ENCODE peak calls at places on chromosomes 12 and 14, in seven cellular contexts. T, K, J, V, Z, Y and M are unnamed samples.

GRCh38 chr14:70052990-70053389 is 135.8 kb downstream of the SLC8A3 start:
- DNase-seq in T (peak), K (peak), J (peak), V (no peak), Z (peak), Y (no peak), M (peak)

GRCh38 chr14:67358914-67359313 is 690 bp downstream of the ATP6V1D start:
- DNase-seq in T (peak), K (peak), J (no peak), V (no peak), Z (peak), Y (no peak), M (no peak)

GRCh38 chr14:65173973-65174693 is 71.8 kb upstream of the MAX start:
- DNase-seq in T (no peak), K (peak), J (no peak), V (peak), Z (peak), Y (peak), M (no peak)

GRCh38 chr14:95255013-95255412 is 64.7 kb downstream of the CLMN start:
- DNase-seq in T (no peak), K (no peak), J (no peak), V (peak), Z (no peak), Y (no peak), M (no peak)

GRCh38 chr12:981176-981828 is 9.7 kb upstream of the ERC1 start:
- DNase-seq in T (no peak), K (no peak), J (no peak), V (no peak), Z (no peak), Y (no peak), M (no peak)

GRCh38 chr14:93114068-93114710 is 1.5 kb downstream of the ITPK1 start:
- DNase-seq in T (no peak), K (peak), J (no peak), V (no peak), Z (peak), Y (no peak), M (no peak)

GRCh38 chr12:88628856-88629509 is 48.7 kb upstream of the KITLG start:
- DNase-seq in T (no peak), K (no peak), J (peak), V (no peak), Z (no peak), Y (no peak), M (no peak)

GRCh38 chr12:69054343-69055056 is 121.5 kb upstream of the CPM start:
- DNase-seq in T (no peak), K (no peak), J (no peak), V (no peak), Z (no peak), Y (no peak), M (no peak)

GRCh38 chr14:97267509-97267908 is 470.3 kb downstream of the VRK1 start:
- DNase-seq in T (no peak), K (no peak), J (no peak), V (no peak), Z (no peak), Y (no peak), M (no peak)

GRCh38 chr14:63045612-63046320 is 508 bp upstream of the KCNH5 start:
- DNase-seq in T (peak), K (peak), J (peak), V (peak), Z (peak), Y (peak), M (peak)

GRCh38 chr12:124715121-124715990 is 147.9 kb upstream of the NCOR2 start:
- DNase-seq in T (no peak), K (no peak), J (peak), V (no peak), Z (no peak), Y (no peak), M (peak)

GRCh38 chr12:8771072-8771471 is 51.3 kb upstream of the A2ML1 start:
- DNase-seq in T (no peak), K (no peak), J (no peak), V (no peak), Z (peak), Y (no peak), M (peak)

GRCh38 chr14:70692210-70692609 is 50.5 kb downstream of the TTC9 start:
- DNase-seq in T (no peak), K (no peak), J (no peak), V (no peak), Z (peak), Y (no peak), M (peak)

GRCh38 chr14:101177301-101178055 is 274.0 kb upstream of the RTL1 start:
- DNase-seq in T (no peak), K (no peak), J (no peak), V (peak), Z (no peak), Y (no peak), M (no peak)

GRCh38 chr12:116631619-116632018 is 72.4 kb downstream of the MAP1LC3B2 start:
- DNase-seq in T (no peak), K (no peak), J (no peak), V (no peak), Z (peak), Y (no peak), M (no peak)

GRCh38 chr12:108097160-108097911 is 31.8 kb upstream of the WSCD2 start:
- DNase-seq in T (no peak), K (no peak), J (no peak), V (no peak), Z (no peak), Y (no peak), M (no peak)

GRCh38 chr12:47864646-47865235 is 40.1 kb downstream of the VDR start:
- DNase-seq in T (no peak), K (no peak), J (no peak), V (peak), Z (no peak), Y (no peak), M (no peak)

GRCh38 chr12:112664569-112664968 is 127.0 kb upstream of the RPH3A start:
- DNase-seq in T (no peak), K (peak), J (no peak), V (peak), Z (peak), Y (no peak), M (peak)

GRCh38 chr12:131491887-131492490 is 218.9 kb upstream of the SFSWAP start:
- DNase-seq in T (no peak), K (no peak), J (no peak), V (no peak), Z (no peak), Y (no peak), M (no peak)

GRCh38 chr12:69985656-69986055 is 160.6 kb downstream of the MYRFL start:
- DNase-seq in T (no peak), K (no peak), J (no peak), V (peak), Z (peak), Y (peak), M (no peak)

GRCh38 chr12:19223695-19224094 is 94.2 kb downstream of the PLEKHA5 start:
- DNase-seq in T (peak), K (no peak), J (peak), V (no peak), Z (no peak), Y (no peak), M (no peak)

GRCh38 chr14:32129124-32129523 is 52.0 kb downstream of the ARHGAP5 start:
- DNase-seq in T (no peak), K (no peak), J (peak), V (no peak), Z (no peak), Y (no peak), M (no peak)

GRCh38 chr12:56634837-56635538 is 4.9 kb upstream of the BAZ2A start:
- DNase-seq in T (peak), K (no peak), J (peak), V (peak), Z (peak), Y (no peak), M (peak)

GRCh38 chr12:6829532-6830220 is 1.5 kb downstream of the P3H3 start:
- DNase-seq in T (peak), K (no peak), J (peak), V (peak), Z (no peak), Y (no peak), M (no peak)

GRCh38 chr14:26984318-26985177 is 386.7 kb upstream of the NOVA1 start:
- DNase-seq in T (peak), K (peak), J (peak), V (peak), Z (peak), Y (peak), M (peak)

GRCh38 chr12:116659771-116660481 is 77.9 kb downstream of the SPRING1 start:
- DNase-seq in T (no peak), K (no peak), J (peak), V (no peak), Z (no peak), Y (no peak), M (peak)

GRCh38 chr12:113774526-113774925 is 191.6 kb downstream of the RBM19 start:
- DNase-seq in T (no peak), K (no peak), J (no peak), V (no peak), Z (no peak), Y (no peak), M (no peak)

GRCh38 chr12:113778432-113779128 is 187.5 kb downstream of the RBM19 start:
- DNase-seq in T (no peak), K (peak), J (no peak), V (no peak), Z (peak), Y (no peak), M (no peak)

GRCh38 chr12:113779774-113780173 is 186.4 kb downstream of the RBM19 start:
- DNase-seq in T (no peak), K (no peak), J (no peak), V (no peak), Z (no peak), Y (no peak), M (no peak)

GRCh38 chr12:113776536-113776935 is 189.6 kb downstream of the RBM19 start:
- DNase-seq in T (no peak), K (no peak), J (no peak), V (no peak), Z (no peak), Y (no peak), M (no peak)

GRCh38 chr12:113777751-113778150 is 188.4 kb downstream of the RBM19 start:
- DNase-seq in T (no peak), K (no peak), J (no peak), V (no peak), Z (no peak), Y (no peak), M (peak)
- H3K23ac ChIP-seq in T (no peak), K (no peak), J (no peak), V (no peak), Z (no peak), Y (no peak), M (no peak)

GRCh38 chr12:121059031-121059898 is 20.2 kb upstream of the OASL start:
- DNase-seq in T (no peak), K (no peak), J (no peak), V (no peak), Z (no peak), Y (no peak), M (no peak)
- H3K27ac ChIP-seq in T (no peak), K (no peak), J (no peak), V (no peak), Z (no peak), Y (no peak), M (no peak)

DNA sequence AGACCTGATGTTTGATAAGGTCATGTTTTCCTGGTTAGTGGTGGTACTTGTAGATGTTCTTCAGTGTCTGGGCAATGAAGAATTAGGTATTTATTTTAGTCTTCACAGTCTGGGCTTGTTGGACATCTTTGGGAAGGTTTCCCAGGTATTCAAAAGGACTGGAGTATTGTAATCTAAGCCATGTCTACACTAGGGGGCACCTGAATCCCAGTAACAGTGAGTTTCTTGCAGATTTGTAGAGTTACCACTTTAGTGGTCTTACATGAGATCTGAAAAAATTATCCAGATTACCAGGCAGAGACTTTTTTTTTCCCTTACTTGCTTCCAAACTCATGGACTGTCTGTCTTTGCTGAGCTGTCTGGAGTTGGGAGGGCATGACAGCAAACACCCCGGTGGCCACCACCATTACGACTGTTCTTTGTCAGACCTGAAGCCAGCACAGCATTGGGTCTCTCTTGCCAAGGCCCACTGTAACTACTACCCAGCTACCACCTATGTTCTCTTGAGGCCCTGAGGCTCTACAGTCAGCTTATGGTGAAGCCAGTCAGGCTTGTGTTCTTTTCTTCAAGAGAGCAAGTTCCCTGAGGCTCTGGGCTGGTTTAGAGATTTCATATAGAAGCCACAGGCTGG is 820.7 kb upstream of the FBXO33 start:
- DNase-seq in T (no peak), K (no peak), J (no peak), V (no peak), Z (peak), Y (no peak), M (no peak)
- H4K8ac ChIP-seq in T (no peak), K (no peak), J (no peak), V (no peak), Z (no peak), Y (no peak), M (no peak)

GRCh38 chr14:76376001-76376404 is at the start of gene ESRRB:
- DNase-seq in T (no peak), K (peak), J (peak), V (peak), Z (peak), Y (peak), M (no peak)
- H3K23ac ChIP-seq in T (no peak), K (peak), J (no peak), V (no peak), Z (no peak), Y (no peak), M (no peak)

GRCh38 chr12:109160433-109160832 is 44.0 kb downstream of the ACACB start:
- DNase-seq in T (no peak), K (no peak), J (no peak), V (no peak), Z (no peak), Y (no peak), M (no peak)
- H3K27ac ChIP-seq in T (no peak), K (no peak), J (no peak), V (no peak), Z (no peak), Y (no peak), M (no peak)

DNA sequence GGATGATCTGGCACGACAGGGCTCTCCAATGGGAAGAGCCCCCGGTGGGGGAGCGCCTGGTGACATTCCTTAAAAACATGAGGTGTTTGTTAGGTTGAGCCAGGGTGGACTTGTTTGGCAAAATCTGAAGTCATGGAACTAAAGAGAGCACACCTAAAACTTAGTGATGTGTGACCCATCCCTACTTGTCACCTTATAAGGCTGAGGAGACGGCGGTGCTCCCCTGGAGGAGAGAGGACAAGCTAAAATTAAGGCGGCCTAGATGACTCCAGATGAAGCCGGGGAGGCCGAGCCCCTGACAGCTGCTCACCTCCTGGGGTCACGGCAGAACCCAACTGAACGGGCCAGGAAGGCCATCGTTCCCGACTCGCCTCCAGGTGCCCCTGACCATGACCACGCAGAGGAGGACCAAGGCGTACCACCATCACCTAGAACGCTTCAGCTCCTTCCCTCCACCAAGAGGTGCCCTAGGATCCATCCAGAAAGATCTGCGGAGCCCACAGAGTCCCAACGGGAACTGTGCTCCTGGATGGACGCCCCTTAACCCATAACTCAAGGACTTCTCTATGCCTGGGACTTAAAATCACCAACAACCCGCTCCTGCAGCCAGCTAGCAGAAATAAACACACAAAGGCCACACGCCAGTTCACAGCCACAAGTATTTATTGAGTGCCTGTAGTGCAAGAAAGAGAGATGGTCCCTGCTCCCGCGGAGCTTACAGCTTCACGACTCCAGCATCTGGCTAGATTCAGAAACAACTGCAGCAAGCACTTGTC is 977 bp upstream of the PITPNM2 start:
- DNase-seq in T (peak), K (no peak), J (no peak), V (peak), Z (peak), Y (no peak), M (no peak)
- H4K8ac ChIP-seq in T (peak), K (no peak), J (no peak), V (no peak), Z (no peak), Y (no peak), M (no peak)

GRCh38 chr12:54040148-54040494 is 7.3 kb downstream of the HOXC5 start:
- DNase-seq in T (no peak), K (no peak), J (no peak), V (no peak), Z (no peak), Y (no peak), M (peak)
- H3K23ac ChIP-seq in T (no peak), K (no peak), J (no peak), V (no peak), Z (no peak), Y (no peak), M (no peak)

GRCh38 chr12:127809236-127809635 is 457.7 kb upstream of the TMEM132C start:
- DNase-seq in T (peak), K (no peak), J (no peak), V (no peak), Z (peak), Y (no peak), M (no peak)

GRCh38 chr12:127811988-127812387 is 455.0 kb upstream of the TMEM132C start:
- DNase-seq in T (peak), K (peak), J (no peak), V (peak), Z (peak), Y (peak), M (no peak)

GRCh38 chr12:127813147-127813546 is 453.8 kb upstream of the TMEM132C start:
- DNase-seq in T (no peak), K (no peak), J (no peak), V (no peak), Z (no peak), Y (no peak), M (no peak)

DNA sequence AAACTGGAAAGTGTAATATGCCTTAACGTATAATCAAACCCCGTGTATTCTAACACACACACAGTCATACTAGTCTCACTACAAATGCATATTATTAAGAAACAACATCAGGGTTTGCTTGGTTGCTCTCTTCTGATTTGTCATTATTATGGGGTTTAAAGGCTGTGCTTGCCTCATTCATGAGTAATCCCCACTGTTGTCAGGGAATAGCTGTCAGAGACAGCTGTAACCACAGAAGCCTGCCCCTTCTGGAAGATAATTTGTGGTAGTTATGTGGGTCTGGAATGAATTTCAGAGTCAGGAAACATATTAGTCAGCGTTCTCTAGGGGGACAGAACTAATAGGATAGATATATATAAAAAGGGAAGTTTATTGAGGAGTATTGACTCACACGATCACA is 456.9 kb upstream of the TMEM132C start:
- DNase-seq in T (peak), K (no peak), J (no peak), V (no peak), Z (peak), Y (no peak), M (no peak)
- H3K27ac ChIP-seq in T (peak), K (no peak), J (no peak), V (no peak), Z (no peak), Y (no peak), M (no peak)

GRCh38 chr14:81102217-81102616 is 118.5 kb downstream of the GTF2A1 start:
- DNase-seq in T (no peak), K (no peak), J (no peak), V (no peak), Z (no peak), Y (no peak), M (no peak)
- H4K8ac ChIP-seq in T (no peak), K (no peak), J (no peak), V (no peak), Z (no peak), Y (no peak), M (no peak)